ENCODE peak calls at places on chromosomes 5 and 9, in ten cellular contexts. M, S, U, L, B, G, A, Y, K and D are unnamed samples.

GRCh38 chr5:8770431-8770830 is 775.4 kb downstream of the SEMA5A start:
- DNase-seq in M (no peak), S (no peak), U (no peak), L (no peak), B (no peak), G (no peak), A (no peak), Y (no peak), K (no peak), D (no peak)

GRCh38 chr5:117072439-117072838 is 497.8 kb upstream of the SEMA6A start:
- DNase-seq in M (no peak), S (no peak), U (peak; percentile 17), L (no peak), B (no peak), G (no peak), A (no peak), Y (no peak), K (no peak), D (no peak)

GRCh38 chr5:151082976-151083651 is 2.3 kb upstream of the TNIP1 start:
- DNase-seq in M (peak; percentile 22), S (peak; percentile 21), U (no peak), L (no peak), B (no peak), G (no peak), A (peak; percentile 66), Y (peak; percentile 89), K (no peak), D (no peak)

GRCh38 chr5:54646285-54647101 is 128.9 kb downstream of the SNX18 start:
- DNase-seq in M (peak; percentile 78), S (peak; percentile 59), U (peak; percentile 15), L (peak; percentile 71), B (no peak), G (no peak), A (peak; percentile 43), Y (no peak), K (peak; percentile 18), D (no peak)

GRCh38 chr9:97564291-97565175 is 63.1 kb downstream of the TMOD1 start:
- DNase-seq in M (no peak), S (peak; percentile 11), U (no peak), L (no peak), B (no peak), G (peak; percentile 19), A (no peak), Y (peak; percentile 83), K (peak; percentile 67), D (peak; percentile 59)

GRCh38 chr9:21752003-21752402 is 50.4 kb upstream of the MTAP start:
- DNase-seq in M (no peak), S (no peak), U (peak; percentile 36), L (no peak), B (no peak), G (no peak), A (no peak), Y (no peak), K (no peak), D (no peak)

GRCh38 chr5:9626955-9627354 is 3.2 kb downstream of the TAS2R1 start:
- DNase-seq in M (no peak), S (no peak), U (no peak), L (no peak), B (no peak), G (no peak), A (no peak), Y (no peak), K (no peak), D (no peak)

GRCh38 chr5:176611435-176611834 is 1.5 kb upstream of the GPRIN1 start:
- DNase-seq in M (peak; percentile 60), S (no peak), U (no peak), L (no peak), B (no peak), G (no peak), A (no peak), Y (peak; percentile 88), K (peak; percentile 81), D (no peak)

GRCh38 chr5:161009817-161010216 is 157.8 kb upstream of the ATP10B start:
- DNase-seq in M (no peak), S (no peak), U (no peak), L (no peak), B (no peak), G (no peak), A (no peak), Y (no peak), K (no peak), D (no peak)

GRCh38 chr5:33938881-33939280 is 2.7 kb downstream of the RXFP3 start:
- DNase-seq in M (no peak), S (no peak), U (no peak), L (no peak), B (no peak), G (no peak), A (no peak), Y (no peak), K (no peak), D (no peak)

GRCh38 chr5:151659001-151659754 is 27.5 kb downstream of the SPARC start:
- DNase-seq in M (peak; percentile 75), S (peak; percentile 47), U (peak; percentile 77), L (peak; percentile 45), B (peak; percentile 82), G (peak; percentile 27), A (peak; percentile 78), Y (peak; percentile 84), K (peak; percentile 80), D (peak; percentile 58)

GRCh38 chr5:72649449-72649848 is 142.2 kb upstream of the ZNF366 start:
- DNase-seq in M (no peak), S (no peak), U (no peak), L (no peak), B (no peak), G (no peak), A (no peak), Y (peak; percentile 71), K (no peak), D (no peak)

GRCh38 chr9:69746859-69747560 is 12.8 kb downstream of the PTAR1 start:
- DNase-seq in M (no peak), S (no peak), U (no peak), L (peak; percentile 2), B (no peak), G (no peak), A (no peak), Y (no peak), K (no peak), D (no peak)

GRCh38 chr9:111613436-111614040 is 14.1 kb upstream of the PTGR1 start:
- DNase-seq in M (no peak), S (peak; percentile 42), U (no peak), L (no peak), B (no peak), G (no peak), A (no peak), Y (no peak), K (no peak), D (no peak)

GRCh38 chr5:5419291-5420210 is 2.9 kb upstream of the ICE1 start:
- DNase-seq in M (no peak), S (peak; percentile 25), U (no peak), L (peak; percentile 23), B (no peak), G (peak; percentile 82), A (no peak), Y (peak; percentile 89), K (peak; percentile 60), D (peak; percentile 63)

GRCh38 chr5:56139978-56140562 is 93.1 kb downstream of the ANKRD55 start:
- DNase-seq in M (no peak), S (no peak), U (no peak), L (no peak), B (no peak), G (no peak), A (no peak), Y (no peak), K (no peak), D (no peak)

GRCh38 chr5:181145133-181145532 is 2.3 kb upstream of the OR2V2 start:
- DNase-seq in M (no peak), S (no peak), U (no peak), L (no peak), B (no peak), G (no peak), A (no peak), Y (no peak), K (no peak), D (no peak)

GRCh38 chr9:11319477-11320060 is 706.8 kb upstream of the PTPRD start:
- DNase-seq in M (no peak), S (peak; percentile 55), U (no peak), L (peak; percentile 53), B (no peak), G (peak; percentile 71), A (no peak), Y (no peak), K (no peak), D (no peak)

GRCh38 chr5:61306531-61307195 is 25.4 kb upstream of the ZSWIM6 start:
- DNase-seq in M (no peak), S (no peak), U (no peak), L (no peak), B (no peak), G (no peak), A (no peak), Y (peak; percentile 90), K (peak; percentile 90), D (no peak)

GRCh38 chr9:14205463-14205862 is 108.5 kb downstream of the NFIB start:
- DNase-seq in M (no peak), S (no peak), U (no peak), L (no peak), B (no peak), G (peak; percentile 36), A (no peak), Y (peak; percentile 61), K (peak; percentile 63), D (no peak)

GRCh38 chr5:139646912-139647391 is 1.2 kb upstream of the CXXC5 start:
- DNase-seq in M (no peak), S (no peak), U (no peak), L (no peak), B (no peak), G (no peak), A (no peak), Y (no peak), K (no peak), D (no peak)

GRCh38 chr5:6355294-6355693 is 23.1 kb downstream of the MED10 start:
- DNase-seq in M (no peak), S (no peak), U (no peak), L (no peak), B (no peak), G (no peak), A (no peak), Y (no peak), K (no peak), D (no peak)

GRCh38 chr9:98256632-98257218 is 1.3 kb upstream of the TBC1D2 start:
- DNase-seq in M (peak; percentile 58), S (peak; percentile 8), U (no peak), L (no peak), B (no peak), G (peak; percentile 33), A (no peak), Y (peak; percentile 22), K (no peak), D (no peak)

GRCh38 chr5:2901096-2901495 is 149.6 kb upstream of the IRX2 start:
- DNase-seq in M (no peak), S (no peak), U (no peak), L (no peak), B (no peak), G (no peak), A (no peak), Y (no peak), K (no peak), D (no peak)

GRCh38 chr5:102599289-102599688 is 100.5 kb upstream of the SLCO6A1 start:
- DNase-seq in M (no peak), S (no peak), U (no peak), L (no peak), B (no peak), G (no peak), A (no peak), Y (no peak), K (no peak), D (no peak)

GRCh38 chr9:76996700-76997099 is 22.8 kb upstream of the FOXB2 start:
- DNase-seq in M (no peak), S (peak; percentile 22), U (no peak), L (no peak), B (peak; percentile 10), G (no peak), A (no peak), Y (peak; percentile 55), K (peak; percentile 33), D (no peak)

GRCh38 chr9:124438091-124438490 is 12.2 kb upstream of the ADGRD2 start:
- DNase-seq in M (no peak), S (no peak), U (no peak), L (no peak), B (no peak), G (no peak), A (no peak), Y (no peak), K (no peak), D (no peak)

GRCh38 chr9:98365227-98365669 is 109.8 kb upstream of the TBC1D2 start:
- DNase-seq in M (no peak), S (no peak), U (no peak), L (no peak), B (no peak), G (no peak), A (peak; percentile 4), Y (peak; percentile 67), K (peak; percentile 17), D (no peak)